ENCODE peak calls at places on chromosomes 12 and 14, in five cellular contexts. X, B, P, S and C are unnamed samples.

GRCh38 chr12:112841240-112841639 is 49.7 kb downstream of the RPH3A start:
- DNase-seq in X (no peak), B (no peak), P (no peak), S (no peak), C (no peak)

GRCh38 chr14:55773297-55773696 is 193.3 kb downstream of the KTN1 start:
- DNase-seq in X (no peak), B (no peak), P (no peak), S (no peak), C (no peak)

GRCh38 chr12:91326043-91327027 is 143.7 kb upstream of the DCN start:
- DNase-seq in X (peak), B (peak), P (no peak), S (peak), C (peak)

GRCh38 chr12:132300789-132301722 is 28.3 kb downstream of the GALNT9 start:
- DNase-seq in X (no peak), B (no peak), P (no peak), S (no peak), C (no peak)

GRCh38 chr12:6361834-6362233 is 13.5 kb downstream of the SCNN1A start:
- DNase-seq in X (no peak), B (peak), P (no peak), S (no peak), C (no peak)

GRCh38 chr12:38771871-38772270 is 133.5 kb downstream of the CPNE8 start:
- DNase-seq in X (no peak), B (peak), P (no peak), S (no peak), C (no peak)

GRCh38 chr14:105205718-105206208 is 24.7 kb upstream of the NUDT14 start:
- DNase-seq in X (no peak), B (no peak), P (peak), S (peak), C (peak)

GRCh38 chr12:49098035-49098451 is 3.4 kb upstream of the DHH start:
- DNase-seq in X (no peak), B (peak), P (peak), S (peak), C (peak)

GRCh38 chr14:52733824-52734223 is 3.9 kb downstream of the STYX start:
- DNase-seq in X (no peak), B (no peak), P (no peak), S (no peak), C (no peak)

GRCh38 chr12:53324113-53324778 is 2.8 kb upstream of the AAAS start:
- DNase-seq in X (no peak), B (peak), P (peak), S (peak), C (no peak)

GRCh38 chr14:90678420-90678819 is 137.8 kb downstream of the TTC7B start:
- DNase-seq in X (no peak), B (no peak), P (no peak), S (peak), C (no peak)

GRCh38 chr14:77265561-77266335 is 5.3 kb downstream of the NGB start:
- DNase-seq in X (no peak), B (no peak), P (no peak), S (no peak), C (no peak)

GRCh38 chr14:50559990-50560928 is at the start of gene ATL1:
- DNase-seq in X (peak), B (peak), P (peak), S (peak), C (peak)

GRCh38 chr14:101069666-101070362 is 166.3 kb upstream of the RTL1 start:
- DNase-seq in X (no peak), B (no peak), P (no peak), S (no peak), C (no peak)

GRCh38 chr12:96237035-96237434 is 42.9 kb downstream of the ELK3 start:
- DNase-seq in X (no peak), B (no peak), P (no peak), S (peak), C (no peak)

GRCh38 chr14:68628605-68629310 is 164.1 kb downstream of the ZFP36L1 start:
- DNase-seq in X (no peak), B (peak), P (no peak), S (no peak), C (no peak)

GRCh38 chr12:51744235-51744634 is 104.3 kb downstream of the FIGNL2 start:
- DNase-seq in X (no peak), B (no peak), P (no peak), S (peak), C (no peak)

GRCh38 chr12:65823481-65824313 is 586 bp upstream of the HMGA2 start:
- DNase-seq in X (peak), B (peak), P (no peak), S (peak), C (peak)

GRCh38 chr14:64410084-64410774 is 22.1 kb downstream of the MTHFD1 start:
- DNase-seq in X (no peak), B (no peak), P (no peak), S (peak), C (no peak)

GRCh38 chr14:105388110-105388951 is 10.0 kb upstream of the TEX22 start:
- DNase-seq in X (no peak), B (no peak), P (no peak), S (no peak), C (no peak)

GRCh38 chr12:50951112-50951511 is 1.2 kb upstream of the HIGD1C start:
- DNase-seq in X (no peak), B (no peak), P (no peak), S (no peak), C (no peak)

GRCh38 chr12:49014547-49014946 is 4.0 kb downstream of the PRKAG1 start:
- DNase-seq in X (no peak), B (no peak), P (no peak), S (peak), C (no peak)